ENCODE peak calls at places on chromosomes 1 and 21, in ten cellular contexts. J is GM23248; K is tibial nerve; B is neuronal stem cell; V is psoas muscle; T is lower lobe of right lung; W is IMR-90; D is stomach; Q is Karpas-422; O is CD8-positive, alpha-beta T cell. P is an unnamed sample.

GRCh38 chr1:187987236-187987776 is 1158.6 kb downstream of the PLA2G4A start:
- DNase-seq in J (no peak), K (no peak), B (no peak), V (no peak), T (no peak), W (no peak), D (no peak), Q (no peak), O (no peak), P (no peak)

GRCh38 chr1:240602189-240602588 is 9.8 kb downstream of the GREM2 start:
- DNase-seq in J (peak; percentile 42), K (no peak), B (no peak), V (no peak), T (no peak), W (peak; percentile 35), D (no peak), Q (no peak), O (no peak), P (no peak)

GRCh38 chr1:115098979-115099692 is 9.8 kb upstream of the TSPAN2 start:
- DNase-seq in J (peak; percentile 76), K (no peak), B (no peak), V (no peak), T (peak; percentile 60), W (peak; percentile 26), D (peak; percentile 52), Q (peak; percentile 72), O (peak; percentile 59), P (peak; percentile 55)

GRCh38 chr1:224559971-224560728 is 56.0 kb upstream of the CNIH3 start:
- DNase-seq in J (peak; percentile 68), K (no peak), B (no peak), V (no peak), T (no peak), W (peak; percentile 42), D (no peak), Q (no peak), O (no peak), P (no peak)

GRCh38 chr1:231318015-231318355 is 19.7 kb downstream of the EXOC8 start:
- DNase-seq in J (no peak), K (no peak), B (no peak), V (no peak), T (no peak), W (no peak), D (no peak), Q (no peak), O (no peak), P (no peak)

GRCh38 chr1:90835172-90835660 is 118.1 kb upstream of the BARHL2 start:
- DNase-seq in J (peak; percentile 47), K (no peak), B (no peak), V (no peak), T (no peak), W (no peak), D (no peak), Q (no peak), O (no peak), P (no peak)

GRCh38 chr1:41240806-41241747 is 1.0 kb downstream of the SCMH1 start:
- DNase-seq in J (peak; percentile 78), K (peak; percentile 19), B (peak; percentile 37), V (peak; percentile 74), T (peak; percentile 76), W (peak; percentile 17), D (peak; percentile 62), Q (peak; percentile 94), O (peak; percentile 17), P (peak; percentile 64)

GRCh38 chr1:93565496-93566221 is 116.0 kb downstream of the BCAR3 start:
- DNase-seq in J (peak; percentile 88), K (no peak), B (no peak), V (no peak), T (no peak), W (peak; percentile 85), D (no peak), Q (no peak), O (no peak), P (no peak)

GRCh38 chr21:45521241-45521640 is 21.0 kb downstream of the SLC19A1 start:
- DNase-seq in J (no peak), K (no peak), B (no peak), V (no peak), T (no peak), W (no peak), D (no peak), Q (no peak), O (no peak), P (no peak)
- H3K27ac ChIP-seq in J (no peak overlapping the region), K (no peak overlapping the region), B (no peak overlapping the region), V (no peak overlapping the region), T (no peak overlapping the region), W (no peak overlapping the region), D (no peak overlapping the region), Q (no peak overlapping the region), O (no peak overlapping the region), P (no peak overlapping the region)

GRCh38 chr1:159987186-159987585 is 33.1 kb upstream of the SLAMF9 start:
- DNase-seq in J (no peak), K (no peak), B (no peak), V (no peak), T (no peak), W (no peak), D (no peak), Q (no peak), O (no peak), P (no peak)
- H3K4me1 ChIP-seq in J (peaks cover 8% of the 10 kb centered on the region), K (no peaks in the 10 kb centered on the region), B (no peaks in the 10 kb centered on the region), V (no peaks in the 10 kb centered on the region), T (peaks cover 6% of the 10 kb centered on the region), W (peaks cover 2% of the 10 kb centered on the region), D (no peaks in the 10 kb centered on the region), Q (no peaks in the 10 kb centered on the region), O (no peaks in the 10 kb centered on the region), P (peaks cover 5% of the 10 kb centered on the region)

GRCh38 chr1:196651637-196652215 is at the start of gene CFH:
- DNase-seq in J (peak; percentile 85), K (peak; percentile 49), B (no peak), V (no peak), T (no peak), W (peak; percentile 91), D (no peak), Q (no peak), O (no peak), P (peak; percentile 76)
- H3K4me3 ChIP-seq in J (peak within 1 kb of the TSS; percentile 75), K (peak within 1 kb of the TSS; percentile 22), B (no peak within 1 kb of the TSS), V (peak within 1 kb of the TSS; percentile 49), T (peak within 1 kb of the TSS; percentile 35), W (peak within 1 kb of the TSS; percentile 39), D (peak within 1 kb of the TSS; percentile 36), Q (no peak within 1 kb of the TSS), O (no peak within 1 kb of the TSS), P (peak within 1 kb of the TSS; percentile 31)

GRCh38 chr1:178740924-178741323 is 15.9 kb downstream of the RALGPS2 start:
- DNase-seq in J (no peak), K (no peak), B (no peak), V (no peak), T (no peak), W (no peak), D (no peak), Q (no peak), O (no peak), P (no peak)
- H3K27ac ChIP-seq in J (no peak overlapping the region), K (no peak overlapping the region), B (no peak overlapping the region), V (no peak overlapping the region), T (no peak overlapping the region), W (no peak overlapping the region), D (no peak overlapping the region), Q (no peak overlapping the region), O (no peak overlapping the region), P (no peak overlapping the region)

GRCh38 chr1:19433610-19433999 is 51.7 kb downstream of the CAPZB start:
- DNase-seq in J (peak; percentile 49), K (no peak), B (no peak), V (no peak), T (no peak), W (peak; percentile 48), D (no peak), Q (no peak), O (no peak), P (no peak)
- H3K4me1 ChIP-seq in J (peaks cover 85% of the 10 kb centered on the region), K (no peaks in the 10 kb centered on the region), B (peaks cover 3% of the 10 kb centered on the region), V (peaks cover 96% of the 10 kb centered on the region), T (peaks cover 86% of the 10 kb centered on the region), W (peaks cover 54% of the 10 kb centered on the region), D (peaks cover 98% of the 10 kb centered on the region), Q (peaks cover 6% of the 10 kb centered on the region), O (peaks cover 87% of the 10 kb centered on the region), P (peaks cover 37% of the 10 kb centered on the region)

DNA sequence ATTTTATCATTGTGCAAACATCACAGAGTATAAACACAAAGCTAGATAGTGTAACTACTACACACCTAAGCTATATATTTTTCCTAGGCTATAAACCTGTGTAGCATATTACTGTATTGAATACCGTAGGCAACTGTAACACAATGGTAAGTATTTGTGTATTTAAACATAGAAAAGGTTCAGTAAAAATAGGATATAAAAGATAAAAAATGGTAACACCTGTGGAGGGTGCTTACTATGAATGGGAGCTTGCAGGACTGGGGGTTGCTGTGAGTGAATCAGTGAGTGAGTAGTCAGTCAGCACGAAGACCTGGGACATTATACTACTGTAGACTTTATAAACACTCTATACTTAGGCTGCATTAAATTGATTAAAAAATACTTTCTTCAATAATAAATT is 4.1 kb downstream of the DTL start:
- DNase-seq in J (no peak), K (no peak), B (no peak), V (no peak), T (no peak), W (no peak), D (no peak), Q (no peak), O (no peak), P (no peak)
- H3K4me3 ChIP-seq in J (no peak overlapping the region), K (no peak overlapping the region), B (no peak overlapping the region), V (no peak overlapping the region), T (no peak overlapping the region), W (no peak overlapping the region), D (no peak overlapping the region), Q (no peak overlapping the region), O (no peak overlapping the region), P (no peak overlapping the region)